ENCODE peak calls at places on chromosomes 4 and X, in seven cellular contexts. One of them, this sample, is unnamed.

GRCh38 chrX:9707306-9708015 is 58.2 kb downstream of the GPR143 start:
- DNase-seq in NB4: no peak
- DNase-seq in ascending aorta: no peak
- DNase-seq in GM23248: peak; percentile 4
- DNase-seq in psoas muscle: no peak
- DNase-seq in iPS DF 6.9: no peak
- DNase-seq in fibroblast of lung: no peak
- DNase-seq in this sample: no peak

GRCh38 chrX:72340046-72340445 is 34.3 kb upstream of the CITED1 start:
- DNase-seq in NB4: no peak
- DNase-seq in ascending aorta: no peak
- DNase-seq in GM23248: no peak
- DNase-seq in psoas muscle: no peak
- DNase-seq in iPS DF 6.9: no peak
- DNase-seq in fibroblast of lung: no peak
- DNase-seq in this sample: no peak

GRCh38 chrX:125108926-125109325 is 210.7 kb upstream of the TEX13C start:
- DNase-seq in NB4: no peak
- DNase-seq in ascending aorta: no peak
- DNase-seq in GM23248: no peak
- DNase-seq in psoas muscle: no peak
- DNase-seq in iPS DF 6.9: no peak
- DNase-seq in fibroblast of lung: no peak
- DNase-seq in this sample: no peak

GRCh38 chr4:89212666-89213381 is 94.8 kb downstream of the GPRIN3 start:
- DNase-seq in NB4: no peak
- DNase-seq in ascending aorta: no peak
- DNase-seq in GM23248: peak; percentile 59
- DNase-seq in psoas muscle: no peak
- DNase-seq in iPS DF 6.9: no peak
- DNase-seq in fibroblast of lung: peak; percentile 29
- DNase-seq in this sample: no peak

GRCh38 chrX:16643160-16643559 is 6.8 kb upstream of the S100G start:
- DNase-seq in NB4: no peak
- DNase-seq in ascending aorta: no peak
- DNase-seq in GM23248: peak; percentile 72
- DNase-seq in psoas muscle: no peak
- DNase-seq in iPS DF 6.9: no peak
- DNase-seq in fibroblast of lung: peak; percentile 63
- DNase-seq in this sample: no peak

GRCh38 chr4:156946508-156947197 is 24.9 kb downstream of the PDGFC start:
- DNase-seq in NB4: no peak
- DNase-seq in ascending aorta: no peak
- DNase-seq in GM23248: peak; percentile 99
- DNase-seq in psoas muscle: no peak
- DNase-seq in iPS DF 6.9: no peak
- DNase-seq in fibroblast of lung: peak; percentile 99
- DNase-seq in this sample: no peak

GRCh38 chrX:45070116-45071007 is 130.3 kb downstream of the DIPK2B start:
- DNase-seq in NB4: peak; percentile 63
- DNase-seq in ascending aorta: no peak
- DNase-seq in GM23248: peak; percentile 52
- DNase-seq in psoas muscle: no peak
- DNase-seq in iPS DF 6.9: no peak
- DNase-seq in fibroblast of lung: peak; percentile 56
- DNase-seq in this sample: no peak

GRCh38 chrX:102863735-102864134 is 73.3 kb upstream of the RAB40AL start:
- DNase-seq in NB4: peak; percentile 74
- DNase-seq in ascending aorta: peak; percentile 45
- DNase-seq in GM23248: peak; percentile 71
- DNase-seq in psoas muscle: peak; percentile 79
- DNase-seq in iPS DF 6.9: peak; percentile 35
- DNase-seq in fibroblast of lung: peak; percentile 54
- DNase-seq in this sample: peak; percentile 94

GRCh38 chr4:116870667-116871066 is 214.7 kb downstream of the TRAM1L1 start:
- DNase-seq in NB4: no peak
- DNase-seq in ascending aorta: no peak
- DNase-seq in GM23248: no peak
- DNase-seq in psoas muscle: no peak
- DNase-seq in iPS DF 6.9: no peak
- DNase-seq in fibroblast of lung: no peak
- DNase-seq in this sample: no peak

GRCh38 chr4:139656614-139657486 is 8.8 kb upstream of the MGST2 start:
- DNase-seq in NB4: peak; percentile 77
- DNase-seq in ascending aorta: no peak
- DNase-seq in GM23248: peak; percentile 87
- DNase-seq in psoas muscle: peak; percentile 41
- DNase-seq in iPS DF 6.9: no peak
- DNase-seq in fibroblast of lung: peak; percentile 70
- DNase-seq in this sample: no peak

GRCh38 chr4:37924946-37925345 is 34.1 kb downstream of the TBC1D1 start:
- DNase-seq in NB4: no peak
- DNase-seq in ascending aorta: no peak
- DNase-seq in GM23248: no peak
- DNase-seq in psoas muscle: no peak
- DNase-seq in iPS DF 6.9: no peak
- DNase-seq in fibroblast of lung: no peak
- DNase-seq in this sample: no peak

GRCh38 chr4:4990857-4991540 is 28.3 kb downstream of the CYTL1 start:
- DNase-seq in NB4: peak; percentile 19
- DNase-seq in ascending aorta: peak; percentile 53
- DNase-seq in GM23248: peak; percentile 97
- DNase-seq in psoas muscle: peak; percentile 89
- DNase-seq in iPS DF 6.9: no peak
- DNase-seq in fibroblast of lung: peak; percentile 85
- DNase-seq in this sample: no peak

GRCh38 chrX:123884809-123885408 is 25.1 kb downstream of the XIAP start:
- DNase-seq in NB4: peak; percentile 64
- DNase-seq in ascending aorta: no peak
- DNase-seq in GM23248: peak; percentile 48
- DNase-seq in psoas muscle: no peak
- DNase-seq in iPS DF 6.9: no peak
- DNase-seq in fibroblast of lung: peak; percentile 38
- DNase-seq in this sample: no peak

GRCh38 chr4:3640587-3640962 is 108.4 kb upstream of the LRPAP1 start:
- DNase-seq in NB4: peak; percentile 75
- DNase-seq in ascending aorta: no peak
- DNase-seq in GM23248: peak; percentile 59
- DNase-seq in psoas muscle: no peak
- DNase-seq in iPS DF 6.9: no peak
- DNase-seq in fibroblast of lung: peak; percentile 20
- DNase-seq in this sample: no peak

GRCh38 chr4:107034091-107034698 is 1.9 kb downstream of the DKK2 start:
- DNase-seq in NB4: peak; percentile 16
- DNase-seq in ascending aorta: no peak
- DNase-seq in GM23248: peak; percentile 74
- DNase-seq in psoas muscle: peak; percentile 37
- DNase-seq in iPS DF 6.9: no peak
- DNase-seq in fibroblast of lung: peak; percentile 41
- DNase-seq in this sample: no peak

GRCh38 chrX:40468033-40468979 is 112.5 kb upstream of the ATP6AP2 start:
- DNase-seq in NB4: peak; percentile 83
- DNase-seq in ascending aorta: no peak
- DNase-seq in GM23248: peak; percentile 45
- DNase-seq in psoas muscle: no peak
- DNase-seq in iPS DF 6.9: no peak
- DNase-seq in fibroblast of lung: peak; percentile 59
- DNase-seq in this sample: no peak

GRCh38 chrX:18360867-18361266 is 6.4 kb upstream of the SCML2 start:
- DNase-seq in NB4: no peak
- DNase-seq in ascending aorta: no peak
- DNase-seq in GM23248: peak; percentile 55
- DNase-seq in psoas muscle: peak; percentile 18
- DNase-seq in iPS DF 6.9: no peak
- DNase-seq in fibroblast of lung: no peak
- DNase-seq in this sample: no peak

GRCh38 chr4:20506827-20507226 is 193.4 kb upstream of the PACRGL start:
- DNase-seq in NB4: no peak
- DNase-seq in ascending aorta: no peak
- DNase-seq in GM23248: peak; percentile 87
- DNase-seq in psoas muscle: no peak
- DNase-seq in iPS DF 6.9: no peak
- DNase-seq in fibroblast of lung: peak; percentile 70
- DNase-seq in this sample: no peak

GRCh38 chr4:185567828-185568442 is 32.6 kb upstream of the PDLIM3 start:
- DNase-seq in NB4: no peak
- DNase-seq in ascending aorta: peak; percentile 31
- DNase-seq in GM23248: peak; percentile 38
- DNase-seq in psoas muscle: peak; percentile 65
- DNase-seq in iPS DF 6.9: no peak
- DNase-seq in fibroblast of lung: peak; percentile 74
- DNase-seq in this sample: peak; percentile 91

GRCh38 chrX:33808636-33809035 is 323.5 kb downstream of the FAM47A start:
- DNase-seq in NB4: no peak
- DNase-seq in ascending aorta: no peak
- DNase-seq in GM23248: no peak
- DNase-seq in psoas muscle: no peak
- DNase-seq in iPS DF 6.9: no peak
- DNase-seq in fibroblast of lung: no peak
- DNase-seq in this sample: no peak

GRCh38 chr4:3108211-3108610 is 33.7 kb downstream of the HTT start:
- DNase-seq in NB4: no peak
- DNase-seq in ascending aorta: no peak
- DNase-seq in GM23248: peak; percentile 52
- DNase-seq in psoas muscle: no peak
- DNase-seq in iPS DF 6.9: no peak
- DNase-seq in fibroblast of lung: no peak
- DNase-seq in this sample: no peak

GRCh38 chr4:183986645-183987528 is 81.8 kb downstream of the STOX2 start:
- DNase-seq in NB4: no peak
- DNase-seq in ascending aorta: no peak
- DNase-seq in GM23248: peak; percentile 2
- DNase-seq in psoas muscle: no peak
- DNase-seq in iPS DF 6.9: no peak
- DNase-seq in fibroblast of lung: no peak
- DNase-seq in this sample: no peak
- H3K4me3 ChIP-seq in NB4: no peak overlapping the region
- H3K4me3 ChIP-seq in ascending aorta: peak overlapping the region; percentile 51
- H3K4me3 ChIP-seq in GM23248: peak overlapping the region; percentile 65
- H3K4me3 ChIP-seq in psoas muscle: peak overlapping the region; percentile 59
- H3K4me3 ChIP-seq in iPS DF 6.9: peak overlapping the region; percentile 16
- H3K4me3 ChIP-seq in fibroblast of lung: no peak overlapping the region
- H3K4me3 ChIP-seq in this sample: peak overlapping the region; percentile 48

DNA sequence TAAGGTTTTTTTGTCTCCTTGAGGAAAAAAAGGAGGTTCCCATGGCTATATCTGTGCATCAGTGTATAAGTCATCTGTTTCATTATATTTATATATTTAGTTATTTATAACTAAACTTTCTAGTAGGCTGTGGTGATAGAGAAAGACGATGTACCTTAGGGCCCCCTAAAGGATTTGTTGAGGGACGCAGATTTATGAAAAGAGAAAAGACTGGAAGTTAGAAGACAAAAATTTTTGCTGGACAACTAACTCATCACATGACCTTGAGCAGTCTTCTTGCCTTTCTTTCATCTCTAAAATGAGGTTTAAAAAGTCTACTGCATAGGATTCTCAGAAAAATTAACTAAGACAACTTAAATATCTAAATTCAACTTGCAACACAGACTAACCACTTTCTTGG is 6.1 kb downstream of the GASK1B start:
- DNase-seq in NB4: no peak
- DNase-seq in ascending aorta: no peak
- DNase-seq in GM23248: no peak
- DNase-seq in psoas muscle: no peak
- DNase-seq in iPS DF 6.9: no peak
- DNase-seq in fibroblast of lung: no peak
- DNase-seq in this sample: no peak
- H3K4me3 ChIP-seq in NB4: no peak overlapping the region
- H3K4me3 ChIP-seq in ascending aorta: peak overlapping the region; percentile 68
- H3K4me3 ChIP-seq in GM23248: no peak overlapping the region
- H3K4me3 ChIP-seq in psoas muscle: peak overlapping the region; percentile 7
- H3K4me3 ChIP-seq in iPS DF 6.9: no peak overlapping the region
- H3K4me3 ChIP-seq in fibroblast of lung: no peak overlapping the region
- H3K4me3 ChIP-seq in this sample: peak overlapping the region; percentile 52

GRCh38 chr4:91226838-91227237 is 1076.9 kb upstream of the GRID2 start:
- DNase-seq in NB4: no peak
- DNase-seq in ascending aorta: no peak
- DNase-seq in GM23248: no peak
- DNase-seq in psoas muscle: no peak
- DNase-seq in iPS DF 6.9: no peak
- DNase-seq in fibroblast of lung: no peak
- DNase-seq in this sample: no peak

GRCh38 chr4:91233164-91233563 is 1070.6 kb upstream of the GRID2 start:
- DNase-seq in NB4: no peak
- DNase-seq in ascending aorta: no peak
- DNase-seq in GM23248: no peak
- DNase-seq in psoas muscle: no peak
- DNase-seq in iPS DF 6.9: no peak
- DNase-seq in fibroblast of lung: no peak
- DNase-seq in this sample: no peak

DNA sequence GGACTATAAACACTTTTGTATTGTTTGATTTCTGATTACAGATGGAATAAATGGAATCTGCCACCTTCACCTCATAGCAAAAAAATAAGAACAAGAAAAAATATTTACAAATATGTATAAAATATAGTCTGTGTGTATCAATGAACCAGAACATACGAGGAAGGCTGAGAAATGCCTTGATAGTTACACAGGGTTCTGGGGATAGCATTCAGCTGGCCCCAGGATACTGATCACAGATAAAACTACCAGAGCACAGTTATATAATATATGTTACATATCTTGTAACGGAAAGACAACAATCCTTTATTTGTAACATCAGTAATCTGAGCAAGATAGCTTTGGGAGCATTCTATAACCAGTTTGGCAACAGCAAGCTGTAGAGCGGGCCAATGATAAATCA is 1075.1 kb upstream of the GRID2 start:
- DNase-seq in NB4: no peak
- DNase-seq in ascending aorta: no peak
- DNase-seq in GM23248: no peak
- DNase-seq in psoas muscle: no peak
- DNase-seq in iPS DF 6.9: no peak
- DNase-seq in fibroblast of lung: no peak
- DNase-seq in this sample: no peak
- H3K4me3 ChIP-seq in NB4: no peak overlapping the region
- H3K4me3 ChIP-seq in ascending aorta: no peak overlapping the region
- H3K4me3 ChIP-seq in GM23248: no peak overlapping the region
- H3K4me3 ChIP-seq in psoas muscle: no peak overlapping the region
- H3K4me3 ChIP-seq in iPS DF 6.9: no peak overlapping the region
- H3K4me3 ChIP-seq in fibroblast of lung: no peak overlapping the region
- H3K4me3 ChIP-seq in this sample: no peak overlapping the region

GRCh38 chr4:76690906-76691275 is 207.1 kb downstream of the SOWAHB start:
- DNase-seq in NB4: no peak
- DNase-seq in ascending aorta: no peak
- DNase-seq in GM23248: peak; percentile 37
- DNase-seq in psoas muscle: no peak
- DNase-seq in iPS DF 6.9: no peak
- DNase-seq in fibroblast of lung: no peak
- DNase-seq in this sample: no peak
- H3K4me3 ChIP-seq in NB4: no peak overlapping the region
- H3K4me3 ChIP-seq in ascending aorta: peak overlapping the region; percentile 64
- H3K4me3 ChIP-seq in GM23248: peak overlapping the region; percentile 78
- H3K4me3 ChIP-seq in psoas muscle: no peak overlapping the region
- H3K4me3 ChIP-seq in iPS DF 6.9: no peak overlapping the region
- H3K4me3 ChIP-seq in fibroblast of lung: peak overlapping the region; percentile 84
- H3K4me3 ChIP-seq in this sample: peak overlapping the region; percentile 81

This sample was measured in esophagus muscularis mucosa.